ENCODE peak calls at places on chromosomes 5 and 9, in five cellular contexts. F is adrenal gland, S is GM10248, G is MM.1S, I is left ventricle myocardium inferior. M is an unnamed sample.
A peak's percentile ranks its signal among the peaks of the same experiment; 100 is the strongest.

GRCh38 chr5:83498585-83498984 is 27.0 kb downstream of the VCAN start:
- DNase-seq in G (peak; percentile 55), S (no peak), F (no peak), I (no peak), M (no peak)

GRCh38 chr5:55847837-55848236 is 3.3 kb upstream of the IL31RA start:
- DNase-seq in F (no peak), I (no peak), G (no peak), S (no peak), M (no peak)

GRCh38 chr5:81835813-81836458 is 85.0 kb upstream of the SSBP2 start:
- DNase-seq in S (no peak), F (no peak), I (no peak), G (no peak), M (no peak)

GRCh38 chr5:178238711-178239592 is 6.3 kb upstream of the PHYKPL start:
- DNase-seq in G (no peak), I (no peak), S (no peak), F (no peak), M (no peak)

GRCh38 chr5:77015938-77016569 is 14.2 kb upstream of the AGGF1 start:
- DNase-seq in G (peak; percentile 50), S (no peak), F (no peak), I (no peak), M (no peak)

GRCh38 chr9:97411440-97411788 is 482 bp upstream of the TDRD7 start:
- DNase-seq in F (no peak), G (no peak), S (no peak), I (no peak), M (no peak)

GRCh38 chr9:126532489-126532888 is 81.2 kb upstream of the LMX1B start:
- DNase-seq in I (no peak), S (no peak), F (no peak), G (no peak), M (no peak)

GRCh38 chr9:96674914-96675538 is 19.9 kb upstream of the PRXL2C start:
- DNase-seq in F (no peak), G (no peak), I (no peak), S (no peak), M (no peak)

GRCh38 chr9:128104171-128104618 is 23.3 kb downstream of the PTGES2 start:
- DNase-seq in F (peak; percentile 75), G (no peak), S (no peak), I (no peak), M (no peak)

GRCh38 chr9:88773627-88774244 is 217.5 kb upstream of the S1PR3 start:
- DNase-seq in S (no peak), G (no peak), I (no peak), F (no peak), M (no peak)

GRCh38 chr5:72076901-72077300 is 30.4 kb upstream of the MAP1B start:
- DNase-seq in I (no peak), F (no peak), S (no peak), G (no peak), M (no peak)

GRCh38 chr5:128349044-128349629 is 188.9 kb downstream of the FBN2 start:
- DNase-seq in S (no peak), G (no peak), F (no peak), I (no peak), M (no peak)

GRCh38 chr9:107484117-107484723 is 5.3 kb downstream of the KLF4 start:
- DNase-seq in S (peak; percentile 40), I (no peak), G (peak; percentile 72), F (peak; percentile 35), M (peak; percentile 18)

GRCh38 chr5:160935776-160936175 is 83.8 kb upstream of the ATP10B start:
- DNase-seq in S (no peak), F (no peak), G (no peak), I (no peak), M (no peak)

GRCh38 chr5:159800131-159800830 is 116.0 kb upstream of the ADRA1B start:
- DNase-seq in F (no peak), I (no peak), G (no peak), S (no peak), M (no peak)

GRCh38 chr9:95077053-95077765 is 240.3 kb downstream of the FANCC start:
- DNase-seq in G (no peak), I (no peak), S (no peak), F (no peak), M (no peak)

GRCh38 chr5:56698463-56699381 is 116.6 kb upstream of the MAP3K1 start:
- DNase-seq in G (peak; percentile 75), F (no peak), S (no peak), I (no peak), M (no peak)

GRCh38 chr5:169856571-169856970 is 123.7 kb downstream of the INSYN2B start:
- DNase-seq in I (no peak), F (peak; percentile 26), G (no peak), S (no peak), M (no peak)

GRCh38 chr9:109249615-109250014 is 71.2 kb downstream of the EPB41L4B start:
- DNase-seq in G (no peak), S (no peak), I (no peak), F (no peak), M (no peak)

GRCh38 chr9:109246533-109246932 is 74.3 kb downstream of the EPB41L4B start:
- DNase-seq in I (no peak), S (no peak), G (no peak), F (no peak), M (no peak)

GRCh38 chr9:109247228-109247627 is 73.6 kb downstream of the EPB41L4B start:
- DNase-seq in S (no peak), I (no peak), F (no peak), G (no peak), M (no peak)

GRCh38 chr9:109250311-109250741 is 70.5 kb downstream of the EPB41L4B start:
- DNase-seq in F (no peak), G (no peak), S (no peak), I (no peak), M (no peak)

GRCh38 chr9:109248133-109248581 is 72.7 kb downstream of the EPB41L4B start:
- DNase-seq in F (no peak), I (no peak), G (no peak), S (no peak), M (no peak)
- TF ChIP-seq CTCF in F (no peak), I (no peak), G (no peak), S (no peak), M (no peak)

GRCh38 chr5:113683211-113683610 is 169.7 kb downstream of the YTHDC2 start:
- DNase-seq in S (no peak), F (no peak), I (no peak), G (no peak), M (no peak)

GRCh38 chr5:113682497-113683136 is 169.1 kb downstream of the YTHDC2 start:
- DNase-seq in I (no peak), G (no peak), F (no peak), S (no peak), M (no peak)

GRCh38 chr5:113686599-113686998 is 173.1 kb downstream of the YTHDC2 start:
- DNase-seq in S (no peak), F (no peak), I (no peak), G (no peak), M (no peak)
- TF ChIP-seq CTCF in S (no peak), F (no peak), I (no peak), G (no peak), M (no peak)

GRCh38 chr9:38137342-38137741 is 68.3 kb upstream of the SHB start:
- DNase-seq in S (no peak), G (no peak), I (no peak), F (no peak), M (no peak)

GRCh38 chr9:38138276-38138675 is 69.2 kb upstream of the SHB start:
- DNase-seq in I (no peak), F (no peak), G (no peak), S (no peak), M (no peak)

GRCh38 chr9:38133595-38133994 is 64.6 kb upstream of the SHB start:
- DNase-seq in G (no peak), F (no peak), I (no peak), S (no peak), M (no peak)

GRCh38 chr9:38134578-38134977 is 65.6 kb upstream of the SHB start:
- DNase-seq in G (no peak), I (no peak), F (no peak), S (no peak), M (no peak)

DNA sequence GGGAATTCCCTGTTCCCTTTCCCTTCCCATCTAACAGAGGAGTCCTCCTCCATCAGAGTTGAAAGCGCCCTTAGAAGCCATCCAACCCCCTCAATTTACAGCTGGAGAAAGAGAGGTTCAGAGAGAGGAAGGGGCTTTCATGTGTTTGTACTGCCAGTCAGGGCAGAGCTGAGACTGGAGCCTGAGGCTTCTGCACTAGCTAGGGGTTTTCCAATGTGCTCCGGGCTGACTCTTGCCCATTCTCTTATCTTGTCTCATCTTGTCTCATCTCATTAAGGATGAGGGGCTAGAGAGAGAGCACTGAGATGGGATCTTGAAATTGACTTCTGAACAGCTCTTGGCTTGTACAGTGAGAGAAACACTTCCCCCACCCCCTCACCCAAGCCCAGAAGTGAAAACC is 67.4 kb upstream of the SHB start:
- DNase-seq in F (no peak), S (no peak), G (no peak), I (no peak), M (no peak)
- TF ChIP-seq CTCF in F (no peak), S (no peak), G (no peak), I (no peak), M (no peak)

GRCh38 chr9:91192785-91193657 is 168.7 kb downstream of the AUH start:
- DNase-seq in I (peak; percentile 76), G (peak; percentile 86), F (peak; percentile 95), S (no peak), M (peak; percentile 45)
- TF ChIP-seq CTCF in I (peak; percentile 39), G (no peak), F (peak; percentile 6), S (no peak), M (peak; percentile 41)

GRCh38 chr9:135499326-135500070 is 984 bp upstream of the MRPS2 start:
- DNase-seq in S (peak; percentile 90), I (peak; percentile 96), G (peak; percentile 82), F (peak; percentile 98), M (peak; percentile 89)
- TF ChIP-seq CTCF in S (no peak), I (no peak), G (no peak), F (no peak), M (no peak)

GRCh38 chr5:135570453-135570764 is 8.4 kb downstream of the CXCL14 start:
- DNase-seq in F (no peak), G (no peak), S (no peak), I (no peak), M (no peak)

GRCh38 chr5:135568241-135568640 is 10.6 kb downstream of the CXCL14 start:
- DNase-seq in I (no peak), G (no peak), F (no peak), S (no peak), M (no peak)

GRCh38 chr5:135568923-135569360 is 9.8 kb downstream of the CXCL14 start:
- DNase-seq in I (no peak), G (no peak), S (no peak), F (no peak), M (no peak)

GRCh38 chr5:135571210-135571609 is 7.6 kb downstream of the CXCL14 start:
- DNase-seq in S (no peak), F (no peak), I (no peak), G (no peak), M (no peak)

DNA sequence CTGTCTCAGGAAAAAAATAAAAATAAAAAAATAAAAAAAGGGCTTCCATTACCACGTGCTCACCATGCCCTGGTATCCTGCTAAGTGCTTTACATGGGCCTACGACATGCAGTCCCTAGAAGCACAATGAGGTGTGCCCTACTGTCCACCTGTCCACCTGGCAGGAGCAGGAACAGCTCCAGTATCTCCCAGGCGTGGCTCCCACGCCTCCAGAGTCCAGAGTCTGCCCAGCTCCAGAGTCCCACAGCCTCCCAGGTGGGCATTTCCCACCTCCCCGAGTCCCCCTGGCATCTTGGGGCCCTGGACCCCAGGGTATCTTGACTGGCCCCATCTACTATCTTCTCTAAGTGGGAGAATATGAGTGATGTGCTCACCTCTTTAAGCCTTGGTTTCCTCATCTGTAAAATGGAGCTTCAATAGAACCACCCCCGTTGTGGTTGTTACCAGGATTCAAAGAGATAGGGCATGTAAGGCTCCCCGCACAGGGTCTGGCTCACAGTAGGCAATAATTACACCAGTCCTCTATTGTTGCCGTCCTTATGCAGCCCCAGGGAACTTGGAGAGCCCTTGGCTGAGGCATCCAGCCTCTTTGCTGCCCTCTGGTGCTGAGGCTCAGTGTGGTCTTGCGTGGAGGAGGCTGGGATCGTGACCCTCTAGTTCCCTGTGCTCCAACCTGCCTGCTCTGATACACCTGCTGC is 8.9 kb downstream of the CXCL14 start:
- DNase-seq in G (peak; percentile 57), S (no peak), F (no peak), I (no peak), M (peak; percentile 39)
- TF ChIP-seq CTCF in G (peak; percentile 69), S (peak; percentile 26), F (no peak), I (peak; percentile 53), M (peak; percentile 58)